ENCODE peak calls at places on chromosomes 7 and 10, in eight cellular contexts. One of them, this sample, is unnamed.

GRCh38 chr7:90487808-90488207 is 18.4 kb downstream of the PTTG1IP2 start:
- DNase-seq in stimulated activated CD4-positive, alpha-beta T cell treated with anti-CD3 and anti-CD28 coated beads, Interleukin-15, amount 100 ng/mL, for 24 hours: no peak
- DNase-seq in stimulated activated effector memory CD8-positive, alpha-beta T cell treated with anti-CD3 and anti-CD28 coated beads, Interleukin-12 subunit alpha, Interleukin-12 subunit beta, amount 100 ng/mL, for 72 hours: no peak
- DNase-seq in activated T-cell treated with anti-CD3 and anti-CD28 coated beads, Interleukin-2, amount 50 U/mL, for 1 hour: no peak
- DNase-seq in fibroblast of pulmonary artery: no peak
- DNase-seq in naive B cell: no peak
- DNase-seq in NCI-H1105 treated with DMSO at 0.1 percent for 48 hours: no peak
- DNase-seq in neuronal stem cell: no peak
- DNase-seq in this sample: no peak

GRCh38 chr10:45644527-45644926 is 28.0 kb downstream of the ZFAND4 start:
- DNase-seq in fibroblast of pulmonary artery: no peak
- DNase-seq in NCI-H1105 treated with DMSO at 0.1 percent for 48 hours: no peak
- DNase-seq in stimulated activated effector memory CD8-positive, alpha-beta T cell treated with anti-CD3 and anti-CD28 coated beads, Interleukin-12 subunit alpha, Interleukin-12 subunit beta, amount 100 ng/mL, for 72 hours: no peak
- DNase-seq in activated T-cell treated with anti-CD3 and anti-CD28 coated beads, Interleukin-2, amount 50 U/mL, for 1 hour: no peak
- DNase-seq in naive B cell: no peak
- DNase-seq in stimulated activated CD4-positive, alpha-beta T cell treated with anti-CD3 and anti-CD28 coated beads, Interleukin-15, amount 100 ng/mL, for 24 hours: no peak
- DNase-seq in neuronal stem cell: no peak
- DNase-seq in this sample: no peak

GRCh38 chr10:17872191-17873091 is 63.3 kb downstream of the MRC1 start:
- DNase-seq in neuronal stem cell: peak; percentile 8
- DNase-seq in stimulated activated effector memory CD8-positive, alpha-beta T cell treated with anti-CD3 and anti-CD28 coated beads, Interleukin-12 subunit alpha, Interleukin-12 subunit beta, amount 100 ng/mL, for 72 hours: no peak
- DNase-seq in activated T-cell treated with anti-CD3 and anti-CD28 coated beads, Interleukin-2, amount 50 U/mL, for 1 hour: no peak
- DNase-seq in naive B cell: no peak
- DNase-seq in stimulated activated CD4-positive, alpha-beta T cell treated with anti-CD3 and anti-CD28 coated beads, Interleukin-15, amount 100 ng/mL, for 24 hours: no peak
- DNase-seq in NCI-H1105 treated with DMSO at 0.1 percent for 48 hours: no peak
- DNase-seq in fibroblast of pulmonary artery: peak; percentile 65
- DNase-seq in this sample: no peak

GRCh38 chr10:127840884-127841283 is 51.9 kb downstream of the CLRN3 start:
- DNase-seq in stimulated activated effector memory CD8-positive, alpha-beta T cell treated with anti-CD3 and anti-CD28 coated beads, Interleukin-12 subunit alpha, Interleukin-12 subunit beta, amount 100 ng/mL, for 72 hours: no peak
- DNase-seq in fibroblast of pulmonary artery: no peak
- DNase-seq in naive B cell: no peak
- DNase-seq in stimulated activated CD4-positive, alpha-beta T cell treated with anti-CD3 and anti-CD28 coated beads, Interleukin-15, amount 100 ng/mL, for 24 hours: no peak
- DNase-seq in activated T-cell treated with anti-CD3 and anti-CD28 coated beads, Interleukin-2, amount 50 U/mL, for 1 hour: no peak
- DNase-seq in NCI-H1105 treated with DMSO at 0.1 percent for 48 hours: no peak
- DNase-seq in neuronal stem cell: no peak
- DNase-seq in this sample: no peak

GRCh38 chr7:57403601-57404342 is 46.2 kb upstream of the ZNF716 start:
- DNase-seq in activated T-cell treated with anti-CD3 and anti-CD28 coated beads, Interleukin-2, amount 50 U/mL, for 1 hour: no peak
- DNase-seq in neuronal stem cell: no peak
- DNase-seq in naive B cell: no peak
- DNase-seq in fibroblast of pulmonary artery: no peak
- DNase-seq in NCI-H1105 treated with DMSO at 0.1 percent for 48 hours: peak; percentile 68
- DNase-seq in stimulated activated effector memory CD8-positive, alpha-beta T cell treated with anti-CD3 and anti-CD28 coated beads, Interleukin-12 subunit alpha, Interleukin-12 subunit beta, amount 100 ng/mL, for 72 hours: no peak
- DNase-seq in stimulated activated CD4-positive, alpha-beta T cell treated with anti-CD3 and anti-CD28 coated beads, Interleukin-15, amount 100 ng/mL, for 24 hours: no peak
- DNase-seq in this sample: no peak

GRCh38 chr10:45091968-45092367 is 91.2 kb downstream of the ZNF22 start:
- DNase-seq in activated T-cell treated with anti-CD3 and anti-CD28 coated beads, Interleukin-2, amount 50 U/mL, for 1 hour: no peak
- DNase-seq in NCI-H1105 treated with DMSO at 0.1 percent for 48 hours: peak; percentile 39
- DNase-seq in fibroblast of pulmonary artery: no peak
- DNase-seq in neuronal stem cell: no peak
- DNase-seq in naive B cell: no peak
- DNase-seq in stimulated activated effector memory CD8-positive, alpha-beta T cell treated with anti-CD3 and anti-CD28 coated beads, Interleukin-12 subunit alpha, Interleukin-12 subunit beta, amount 100 ng/mL, for 72 hours: no peak
- DNase-seq in stimulated activated CD4-positive, alpha-beta T cell treated with anti-CD3 and anti-CD28 coated beads, Interleukin-15, amount 100 ng/mL, for 24 hours: no peak
- DNase-seq in this sample: no peak

GRCh38 chr7:35906191-35906908 is 105.5 kb downstream of the SEPTIN7 start:
- DNase-seq in neuronal stem cell: peak; percentile 78
- DNase-seq in NCI-H1105 treated with DMSO at 0.1 percent for 48 hours: peak; percentile 87
- DNase-seq in stimulated activated effector memory CD8-positive, alpha-beta T cell treated with anti-CD3 and anti-CD28 coated beads, Interleukin-12 subunit alpha, Interleukin-12 subunit beta, amount 100 ng/mL, for 72 hours: peak; percentile 77
- DNase-seq in activated T-cell treated with anti-CD3 and anti-CD28 coated beads, Interleukin-2, amount 50 U/mL, for 1 hour: peak; percentile 44
- DNase-seq in stimulated activated CD4-positive, alpha-beta T cell treated with anti-CD3 and anti-CD28 coated beads, Interleukin-15, amount 100 ng/mL, for 24 hours: peak; percentile 68
- DNase-seq in naive B cell: peak; percentile 70
- DNase-seq in fibroblast of pulmonary artery: peak; percentile 89
- DNase-seq in this sample: no peak

GRCh38 chr10:69541463-69541862 is 31.8 kb downstream of the NEUROG3 start:
- DNase-seq in naive B cell: no peak
- DNase-seq in stimulated activated effector memory CD8-positive, alpha-beta T cell treated with anti-CD3 and anti-CD28 coated beads, Interleukin-12 subunit alpha, Interleukin-12 subunit beta, amount 100 ng/mL, for 72 hours: no peak
- DNase-seq in fibroblast of pulmonary artery: no peak
- DNase-seq in NCI-H1105 treated with DMSO at 0.1 percent for 48 hours: no peak
- DNase-seq in activated T-cell treated with anti-CD3 and anti-CD28 coated beads, Interleukin-2, amount 50 U/mL, for 1 hour: no peak
- DNase-seq in stimulated activated CD4-positive, alpha-beta T cell treated with anti-CD3 and anti-CD28 coated beads, Interleukin-15, amount 100 ng/mL, for 24 hours: no peak
- DNase-seq in neuronal stem cell: no peak
- DNase-seq in this sample: no peak

GRCh38 chr10:72044417-72045041 is 43.8 kb downstream of the SPOCK2 start:
- DNase-seq in NCI-H1105 treated with DMSO at 0.1 percent for 48 hours: no peak
- DNase-seq in activated T-cell treated with anti-CD3 and anti-CD28 coated beads, Interleukin-2, amount 50 U/mL, for 1 hour: no peak
- DNase-seq in neuronal stem cell: no peak
- DNase-seq in fibroblast of pulmonary artery: no peak
- DNase-seq in stimulated activated CD4-positive, alpha-beta T cell treated with anti-CD3 and anti-CD28 coated beads, Interleukin-15, amount 100 ng/mL, for 24 hours: no peak
- DNase-seq in naive B cell: no peak
- DNase-seq in stimulated activated effector memory CD8-positive, alpha-beta T cell treated with anti-CD3 and anti-CD28 coated beads, Interleukin-12 subunit alpha, Interleukin-12 subunit beta, amount 100 ng/mL, for 72 hours: no peak
- DNase-seq in this sample: no peak

GRCh38 chr7:138663741-138664710 is 37.1 kb downstream of the SVOPL start:
- DNase-seq in stimulated activated effector memory CD8-positive, alpha-beta T cell treated with anti-CD3 and anti-CD28 coated beads, Interleukin-12 subunit alpha, Interleukin-12 subunit beta, amount 100 ng/mL, for 72 hours: no peak
- DNase-seq in stimulated activated CD4-positive, alpha-beta T cell treated with anti-CD3 and anti-CD28 coated beads, Interleukin-15, amount 100 ng/mL, for 24 hours: no peak
- DNase-seq in naive B cell: no peak
- DNase-seq in neuronal stem cell: no peak
- DNase-seq in activated T-cell treated with anti-CD3 and anti-CD28 coated beads, Interleukin-2, amount 50 U/mL, for 1 hour: no peak
- DNase-seq in NCI-H1105 treated with DMSO at 0.1 percent for 48 hours: peak; percentile 19
- DNase-seq in fibroblast of pulmonary artery: peak; percentile 12
- DNase-seq in this sample: no peak

GRCh38 chr10:62651341-62651740 is 153.2 kb upstream of the ADO start:
- DNase-seq in NCI-H1105 treated with DMSO at 0.1 percent for 48 hours: no peak
- DNase-seq in activated T-cell treated with anti-CD3 and anti-CD28 coated beads, Interleukin-2, amount 50 U/mL, for 1 hour: no peak
- DNase-seq in neuronal stem cell: no peak
- DNase-seq in naive B cell: no peak
- DNase-seq in stimulated activated CD4-positive, alpha-beta T cell treated with anti-CD3 and anti-CD28 coated beads, Interleukin-15, amount 100 ng/mL, for 24 hours: no peak
- DNase-seq in stimulated activated effector memory CD8-positive, alpha-beta T cell treated with anti-CD3 and anti-CD28 coated beads, Interleukin-12 subunit alpha, Interleukin-12 subunit beta, amount 100 ng/mL, for 72 hours: no peak
- DNase-seq in fibroblast of pulmonary artery: no peak
- DNase-seq in this sample: no peak

GRCh38 chr10:54985732-54986131 is 184.7 kb upstream of the PCDH15 start:
- DNase-seq in stimulated activated effector memory CD8-positive, alpha-beta T cell treated with anti-CD3 and anti-CD28 coated beads, Interleukin-12 subunit alpha, Interleukin-12 subunit beta, amount 100 ng/mL, for 72 hours: no peak
- DNase-seq in neuronal stem cell: no peak
- DNase-seq in fibroblast of pulmonary artery: peak; percentile 16
- DNase-seq in activated T-cell treated with anti-CD3 and anti-CD28 coated beads, Interleukin-2, amount 50 U/mL, for 1 hour: no peak
- DNase-seq in naive B cell: no peak
- DNase-seq in NCI-H1105 treated with DMSO at 0.1 percent for 48 hours: no peak
- DNase-seq in stimulated activated CD4-positive, alpha-beta T cell treated with anti-CD3 and anti-CD28 coated beads, Interleukin-15, amount 100 ng/mL, for 24 hours: no peak
- DNase-seq in this sample: no peak

GRCh38 chr7:127968547-127968946 is 62.7 kb downstream of the LRRC4 start:
- DNase-seq in neuronal stem cell: no peak
- DNase-seq in stimulated activated effector memory CD8-positive, alpha-beta T cell treated with anti-CD3 and anti-CD28 coated beads, Interleukin-12 subunit alpha, Interleukin-12 subunit beta, amount 100 ng/mL, for 72 hours: no peak
- DNase-seq in fibroblast of pulmonary artery: peak; percentile 35
- DNase-seq in stimulated activated CD4-positive, alpha-beta T cell treated with anti-CD3 and anti-CD28 coated beads, Interleukin-15, amount 100 ng/mL, for 24 hours: no peak
- DNase-seq in naive B cell: no peak
- DNase-seq in activated T-cell treated with anti-CD3 and anti-CD28 coated beads, Interleukin-2, amount 50 U/mL, for 1 hour: no peak
- DNase-seq in NCI-H1105 treated with DMSO at 0.1 percent for 48 hours: no peak
- DNase-seq in this sample: no peak

GRCh38 chr7:22241805-22242390 is 115.1 kb downstream of the RAPGEF5 start:
- DNase-seq in fibroblast of pulmonary artery: no peak
- DNase-seq in stimulated activated effector memory CD8-positive, alpha-beta T cell treated with anti-CD3 and anti-CD28 coated beads, Interleukin-12 subunit alpha, Interleukin-12 subunit beta, amount 100 ng/mL, for 72 hours: no peak
- DNase-seq in neuronal stem cell: no peak
- DNase-seq in stimulated activated CD4-positive, alpha-beta T cell treated with anti-CD3 and anti-CD28 coated beads, Interleukin-15, amount 100 ng/mL, for 24 hours: no peak
- DNase-seq in naive B cell: no peak
- DNase-seq in activated T-cell treated with anti-CD3 and anti-CD28 coated beads, Interleukin-2, amount 50 U/mL, for 1 hour: no peak
- DNase-seq in NCI-H1105 treated with DMSO at 0.1 percent for 48 hours: no peak
- DNase-seq in this sample: no peak

GRCh38 chr7:117858731-117859130 is 14.5 kb downstream of the CTTNBP2 start:
- DNase-seq in naive B cell: no peak
- DNase-seq in fibroblast of pulmonary artery: no peak
- DNase-seq in activated T-cell treated with anti-CD3 and anti-CD28 coated beads, Interleukin-2, amount 50 U/mL, for 1 hour: no peak
- DNase-seq in stimulated activated CD4-positive, alpha-beta T cell treated with anti-CD3 and anti-CD28 coated beads, Interleukin-15, amount 100 ng/mL, for 24 hours: no peak
- DNase-seq in NCI-H1105 treated with DMSO at 0.1 percent for 48 hours: no peak
- DNase-seq in stimulated activated effector memory CD8-positive, alpha-beta T cell treated with anti-CD3 and anti-CD28 coated beads, Interleukin-12 subunit alpha, Interleukin-12 subunit beta, amount 100 ng/mL, for 72 hours: no peak
- DNase-seq in neuronal stem cell: no peak
- DNase-seq in this sample: no peak

GRCh38 chr7:84688671-84689070 is 494.1 kb upstream of the SEMA3A start:
- DNase-seq in naive B cell: no peak
- DNase-seq in NCI-H1105 treated with DMSO at 0.1 percent for 48 hours: no peak
- DNase-seq in stimulated activated CD4-positive, alpha-beta T cell treated with anti-CD3 and anti-CD28 coated beads, Interleukin-15, amount 100 ng/mL, for 24 hours: no peak
- DNase-seq in fibroblast of pulmonary artery: peak; percentile 74
- DNase-seq in neuronal stem cell: no peak
- DNase-seq in activated T-cell treated with anti-CD3 and anti-CD28 coated beads, Interleukin-2, amount 50 U/mL, for 1 hour: no peak
- DNase-seq in stimulated activated effector memory CD8-positive, alpha-beta T cell treated with anti-CD3 and anti-CD28 coated beads, Interleukin-12 subunit alpha, Interleukin-12 subunit beta, amount 100 ng/mL, for 72 hours: no peak
- DNase-seq in this sample: no peak

GRCh38 chr7:79434098-79434497 is 19.4 kb downstream of the MAGI2 start:
- DNase-seq in neuronal stem cell: no peak
- DNase-seq in fibroblast of pulmonary artery: peak; percentile 39
- DNase-seq in stimulated activated effector memory CD8-positive, alpha-beta T cell treated with anti-CD3 and anti-CD28 coated beads, Interleukin-12 subunit alpha, Interleukin-12 subunit beta, amount 100 ng/mL, for 72 hours: no peak
- DNase-seq in stimulated activated CD4-positive, alpha-beta T cell treated with anti-CD3 and anti-CD28 coated beads, Interleukin-15, amount 100 ng/mL, for 24 hours: no peak
- DNase-seq in naive B cell: no peak
- DNase-seq in NCI-H1105 treated with DMSO at 0.1 percent for 48 hours: no peak
- DNase-seq in activated T-cell treated with anti-CD3 and anti-CD28 coated beads, Interleukin-2, amount 50 U/mL, for 1 hour: no peak
- DNase-seq in this sample: no peak

GRCh38 chr7:69213882-69214281 is 384.4 kb upstream of the AUTS2 start:
- DNase-seq in fibroblast of pulmonary artery: no peak
- DNase-seq in neuronal stem cell: no peak
- DNase-seq in stimulated activated CD4-positive, alpha-beta T cell treated with anti-CD3 and anti-CD28 coated beads, Interleukin-15, amount 100 ng/mL, for 24 hours: no peak
- DNase-seq in NCI-H1105 treated with DMSO at 0.1 percent for 48 hours: no peak
- DNase-seq in naive B cell: no peak
- DNase-seq in activated T-cell treated with anti-CD3 and anti-CD28 coated beads, Interleukin-2, amount 50 U/mL, for 1 hour: no peak
- DNase-seq in stimulated activated effector memory CD8-positive, alpha-beta T cell treated with anti-CD3 and anti-CD28 coated beads, Interleukin-12 subunit alpha, Interleukin-12 subunit beta, amount 100 ng/mL, for 72 hours: no peak
- DNase-seq in this sample: no peak

GRCh38 chr10:98097611-98098010 is 36.8 kb upstream of the R3HCC1L start:
- DNase-seq in neuronal stem cell: no peak
- DNase-seq in NCI-H1105 treated with DMSO at 0.1 percent for 48 hours: no peak
- DNase-seq in naive B cell: no peak
- DNase-seq in fibroblast of pulmonary artery: no peak
- DNase-seq in stimulated activated CD4-positive, alpha-beta T cell treated with anti-CD3 and anti-CD28 coated beads, Interleukin-15, amount 100 ng/mL, for 24 hours: no peak
- DNase-seq in stimulated activated effector memory CD8-positive, alpha-beta T cell treated with anti-CD3 and anti-CD28 coated beads, Interleukin-12 subunit alpha, Interleukin-12 subunit beta, amount 100 ng/mL, for 72 hours: no peak
- DNase-seq in activated T-cell treated with anti-CD3 and anti-CD28 coated beads, Interleukin-2, amount 50 U/mL, for 1 hour: no peak
- DNase-seq in this sample: no peak

GRCh38 chr7:156496491-156497264 is 143.9 kb upstream of the RNF32 start:
- DNase-seq in fibroblast of pulmonary artery: no peak
- DNase-seq in stimulated activated CD4-positive, alpha-beta T cell treated with anti-CD3 and anti-CD28 coated beads, Interleukin-15, amount 100 ng/mL, for 24 hours: no peak
- DNase-seq in neuronal stem cell: no peak
- DNase-seq in naive B cell: no peak
- DNase-seq in activated T-cell treated with anti-CD3 and anti-CD28 coated beads, Interleukin-2, amount 50 U/mL, for 1 hour: no peak
- DNase-seq in NCI-H1105 treated with DMSO at 0.1 percent for 48 hours: peak; percentile 98
- DNase-seq in stimulated activated effector memory CD8-positive, alpha-beta T cell treated with anti-CD3 and anti-CD28 coated beads, Interleukin-12 subunit alpha, Interleukin-12 subunit beta, amount 100 ng/mL, for 72 hours: no peak
- DNase-seq in this sample: no peak

GRCh38 chr10:19168584-19168983 is 120.0 kb downstream of the MALRD1 start:
- DNase-seq in naive B cell: no peak
- DNase-seq in stimulated activated CD4-positive, alpha-beta T cell treated with anti-CD3 and anti-CD28 coated beads, Interleukin-15, amount 100 ng/mL, for 24 hours: no peak
- DNase-seq in fibroblast of pulmonary artery: no peak
- DNase-seq in NCI-H1105 treated with DMSO at 0.1 percent for 48 hours: no peak
- DNase-seq in stimulated activated effector memory CD8-positive, alpha-beta T cell treated with anti-CD3 and anti-CD28 coated beads, Interleukin-12 subunit alpha, Interleukin-12 subunit beta, amount 100 ng/mL, for 72 hours: no peak
- DNase-seq in activated T-cell treated with anti-CD3 and anti-CD28 coated beads, Interleukin-2, amount 50 U/mL, for 1 hour: no peak
- DNase-seq in neuronal stem cell: peak; percentile 3
- DNase-seq in this sample: no peak

GRCh38 chr7:15684834-15685233 is 1.6 kb downstream of the MEOX2 start:
- DNase-seq in fibroblast of pulmonary artery: no peak
- DNase-seq in activated T-cell treated with anti-CD3 and anti-CD28 coated beads, Interleukin-2, amount 50 U/mL, for 1 hour: no peak
- DNase-seq in stimulated activated CD4-positive, alpha-beta T cell treated with anti-CD3 and anti-CD28 coated beads, Interleukin-15, amount 100 ng/mL, for 24 hours: no peak
- DNase-seq in naive B cell: no peak
- DNase-seq in NCI-H1105 treated with DMSO at 0.1 percent for 48 hours: no peak
- DNase-seq in neuronal stem cell: peak; percentile 20
- DNase-seq in stimulated activated effector memory CD8-positive, alpha-beta T cell treated with anti-CD3 and anti-CD28 coated beads, Interleukin-12 subunit alpha, Interleukin-12 subunit beta, amount 100 ng/mL, for 72 hours: no peak
- DNase-seq in this sample: no peak

GRCh38 chr7:19944363-19945120 is 171.1 kb upstream of the TMEM196 start:
- DNase-seq in stimulated activated effector memory CD8-positive, alpha-beta T cell treated with anti-CD3 and anti-CD28 coated beads, Interleukin-12 subunit alpha, Interleukin-12 subunit beta, amount 100 ng/mL, for 72 hours: no peak
- DNase-seq in fibroblast of pulmonary artery: no peak
- DNase-seq in neuronal stem cell: no peak
- DNase-seq in activated T-cell treated with anti-CD3 and anti-CD28 coated beads, Interleukin-2, amount 50 U/mL, for 1 hour: no peak
- DNase-seq in naive B cell: no peak
- DNase-seq in NCI-H1105 treated with DMSO at 0.1 percent for 48 hours: no peak
- DNase-seq in stimulated activated CD4-positive, alpha-beta T cell treated with anti-CD3 and anti-CD28 coated beads, Interleukin-15, amount 100 ng/mL, for 24 hours: no peak
- DNase-seq in this sample: no peak

GRCh38 chr10:26950934-26951333 is 90.2 kb upstream of the ABI1 start:
- DNase-seq in activated T-cell treated with anti-CD3 and anti-CD28 coated beads, Interleukin-2, amount 50 U/mL, for 1 hour: no peak
- DNase-seq in neuronal stem cell: no peak
- DNase-seq in stimulated activated CD4-positive, alpha-beta T cell treated with anti-CD3 and anti-CD28 coated beads, Interleukin-15, amount 100 ng/mL, for 24 hours: no peak
- DNase-seq in NCI-H1105 treated with DMSO at 0.1 percent for 48 hours: no peak
- DNase-seq in naive B cell: no peak
- DNase-seq in stimulated activated effector memory CD8-positive, alpha-beta T cell treated with anti-CD3 and anti-CD28 coated beads, Interleukin-12 subunit alpha, Interleukin-12 subunit beta, amount 100 ng/mL, for 72 hours: no peak
- DNase-seq in fibroblast of pulmonary artery: no peak
- DNase-seq in this sample: no peak

GRCh38 chr10:32376027-32376426 is 29.1 kb upstream of the EPC1 start:
- DNase-seq in neuronal stem cell: no peak
- DNase-seq in naive B cell: no peak
- DNase-seq in activated T-cell treated with anti-CD3 and anti-CD28 coated beads, Interleukin-2, amount 50 U/mL, for 1 hour: no peak
- DNase-seq in stimulated activated effector memory CD8-positive, alpha-beta T cell treated with anti-CD3 and anti-CD28 coated beads, Interleukin-12 subunit alpha, Interleukin-12 subunit beta, amount 100 ng/mL, for 72 hours: no peak
- DNase-seq in NCI-H1105 treated with DMSO at 0.1 percent for 48 hours: no peak
- DNase-seq in stimulated activated CD4-positive, alpha-beta T cell treated with anti-CD3 and anti-CD28 coated beads, Interleukin-15, amount 100 ng/mL, for 24 hours: no peak
- DNase-seq in fibroblast of pulmonary artery: no peak
- DNase-seq in this sample: no peak

GRCh38 chr7:47520408-47520807 is 61.5 kb downstream of the TNS3 start:
- DNase-seq in NCI-H1105 treated with DMSO at 0.1 percent for 48 hours: no peak
- DNase-seq in neuronal stem cell: no peak
- DNase-seq in activated T-cell treated with anti-CD3 and anti-CD28 coated beads, Interleukin-2, amount 50 U/mL, for 1 hour: no peak
- DNase-seq in fibroblast of pulmonary artery: peak; percentile 95
- DNase-seq in stimulated activated effector memory CD8-positive, alpha-beta T cell treated with anti-CD3 and anti-CD28 coated beads, Interleukin-12 subunit alpha, Interleukin-12 subunit beta, amount 100 ng/mL, for 72 hours: no peak
- DNase-seq in naive B cell: no peak
- DNase-seq in stimulated activated CD4-positive, alpha-beta T cell treated with anti-CD3 and anti-CD28 coated beads, Interleukin-15, amount 100 ng/mL, for 24 hours: no peak
- DNase-seq in this sample: no peak

GRCh38 chr10:17734432-17735110 is 17.4 kb upstream of the TMEM236 start:
- DNase-seq in stimulated activated effector memory CD8-positive, alpha-beta T cell treated with anti-CD3 and anti-CD28 coated beads, Interleukin-12 subunit alpha, Interleukin-12 subunit beta, amount 100 ng/mL, for 72 hours: no peak
- DNase-seq in NCI-H1105 treated with DMSO at 0.1 percent for 48 hours: no peak
- DNase-seq in neuronal stem cell: no peak
- DNase-seq in fibroblast of pulmonary artery: no peak
- DNase-seq in naive B cell: no peak
- DNase-seq in activated T-cell treated with anti-CD3 and anti-CD28 coated beads, Interleukin-2, amount 50 U/mL, for 1 hour: no peak
- DNase-seq in stimulated activated CD4-positive, alpha-beta T cell treated with anti-CD3 and anti-CD28 coated beads, Interleukin-15, amount 100 ng/mL, for 24 hours: no peak
- DNase-seq in this sample: no peak

GRCh38 chr7:141402277-141402996 is 148.8 kb upstream of the AGK start:
- DNase-seq in activated T-cell treated with anti-CD3 and anti-CD28 coated beads, Interleukin-2, amount 50 U/mL, for 1 hour: no peak
- DNase-seq in neuronal stem cell: no peak
- DNase-seq in stimulated activated CD4-positive, alpha-beta T cell treated with anti-CD3 and anti-CD28 coated beads, Interleukin-15, amount 100 ng/mL, for 24 hours: no peak
- DNase-seq in fibroblast of pulmonary artery: no peak
- DNase-seq in stimulated activated effector memory CD8-positive, alpha-beta T cell treated with anti-CD3 and anti-CD28 coated beads, Interleukin-12 subunit alpha, Interleukin-12 subunit beta, amount 100 ng/mL, for 72 hours: no peak
- DNase-seq in NCI-H1105 treated with DMSO at 0.1 percent for 48 hours: no peak
- DNase-seq in naive B cell: no peak
- DNase-seq in this sample: no peak

GRCh38 chr10:44380829-44381600 is 3.9 kb downstream of the CXCL12 start:
- DNase-seq in naive B cell: no peak
- DNase-seq in activated T-cell treated with anti-CD3 and anti-CD28 coated beads, Interleukin-2, amount 50 U/mL, for 1 hour: no peak
- DNase-seq in fibroblast of pulmonary artery: no peak
- DNase-seq in neuronal stem cell: no peak
- DNase-seq in stimulated activated effector memory CD8-positive, alpha-beta T cell treated with anti-CD3 and anti-CD28 coated beads, Interleukin-12 subunit alpha, Interleukin-12 subunit beta, amount 100 ng/mL, for 72 hours: no peak
- DNase-seq in stimulated activated CD4-positive, alpha-beta T cell treated with anti-CD3 and anti-CD28 coated beads, Interleukin-15, amount 100 ng/mL, for 24 hours: no peak
- DNase-seq in NCI-H1105 treated with DMSO at 0.1 percent for 48 hours: no peak
- DNase-seq in this sample: no peak

GRCh38 chr10:75926763-75927162 is 495.3 kb downstream of the LRMDA start:
- DNase-seq in neuronal stem cell: no peak
- DNase-seq in fibroblast of pulmonary artery: no peak
- DNase-seq in NCI-H1105 treated with DMSO at 0.1 percent for 48 hours: no peak
- DNase-seq in stimulated activated CD4-positive, alpha-beta T cell treated with anti-CD3 and anti-CD28 coated beads, Interleukin-15, amount 100 ng/mL, for 24 hours: no peak
- DNase-seq in stimulated activated effector memory CD8-positive, alpha-beta T cell treated with anti-CD3 and anti-CD28 coated beads, Interleukin-12 subunit alpha, Interleukin-12 subunit beta, amount 100 ng/mL, for 72 hours: no peak
- DNase-seq in activated T-cell treated with anti-CD3 and anti-CD28 coated beads, Interleukin-2, amount 50 U/mL, for 1 hour: no peak
- DNase-seq in naive B cell: no peak
- DNase-seq in this sample: peak; percentile 60

GRCh38 chr10:71996598-71997371 is 32.6 kb downstream of the CHST3 start:
- DNase-seq in fibroblast of pulmonary artery: no peak
- DNase-seq in stimulated activated CD4-positive, alpha-beta T cell treated with anti-CD3 and anti-CD28 coated beads, Interleukin-15, amount 100 ng/mL, for 24 hours: no peak
- DNase-seq in stimulated activated effector memory CD8-positive, alpha-beta T cell treated with anti-CD3 and anti-CD28 coated beads, Interleukin-12 subunit alpha, Interleukin-12 subunit beta, amount 100 ng/mL, for 72 hours: no peak
- DNase-seq in activated T-cell treated with anti-CD3 and anti-CD28 coated beads, Interleukin-2, amount 50 U/mL, for 1 hour: no peak
- DNase-seq in neuronal stem cell: no peak
- DNase-seq in naive B cell: no peak
- DNase-seq in NCI-H1105 treated with DMSO at 0.1 percent for 48 hours: no peak
- DNase-seq in this sample: no peak